ENCODE peak calls at places on chromosomes 5 and 9, in nine cellular contexts. I, N, B, C, Q, L, J, U and F are unnamed samples.

GRCh38 chr5:116507941-116508655 is 66.5 kb downstream of the SEMA6A start:
- DNase-seq in Q (no peak), U (no peak), C (no peak), N (no peak), B (no peak), I (no peak), L (no peak), J (no peak), F (no peak)

GRCh38 chr5:420632-421286 is 22.2 kb upstream of the EXOC3 start:
- DNase-seq in N (no peak), B (no peak), J (peak), U (no peak), L (no peak), Q (no peak), C (no peak), I (no peak), F (no peak)

GRCh38 chr5:132678735-132679134 is 4.9 kb downstream of the IL4 start:
- DNase-seq in Q (no peak), C (no peak), L (no peak), N (no peak), I (no peak), J (no peak), U (no peak), B (no peak), F (no peak)

GRCh38 chr9:33445941-33446506 is 1.4 kb downstream of the AQP3 start:
- DNase-seq in Q (no peak), I (no peak), U (no peak), C (no peak), N (no peak), L (no peak), J (no peak), B (no peak), F (no peak)

GRCh38 chr9:104795857-104796256 is 31.9 kb downstream of the NIPSNAP3B start:
- DNase-seq in N (no peak), J (no peak), I (no peak), U (no peak), Q (no peak), B (no peak), C (no peak), L (no peak), F (no peak)

GRCh38 chr9:129949821-129950220 is 93.2 kb downstream of the FNBP1 start:
- DNase-seq in I (no peak), B (no peak), J (no peak), N (peak), L (no peak), Q (no peak), C (no peak), U (no peak), F (no peak)

GRCh38 chr5:108278285-108279240 is 103.3 kb downstream of the FBXL17 start:
- DNase-seq in L (peak), I (no peak), B (no peak), J (peak), N (no peak), Q (no peak), U (no peak), C (no peak), F (no peak)

GRCh38 chr5:75935572-75935971 is 147.6 kb upstream of the SV2C start:
- DNase-seq in Q (no peak), N (no peak), I (no peak), L (no peak), U (no peak), C (no peak), B (no peak), J (no peak), F (no peak)

GRCh38 chr9:82673904-82674303 is 389.0 kb downstream of the RASEF start:
- DNase-seq in I (no peak), L (no peak), U (no peak), C (no peak), B (no peak), N (no peak), Q (no peak), J (no peak), F (no peak)

GRCh38 chr5:168300377-168301182 is 9.1 kb downstream of the WWC1 start:
- DNase-seq in L (no peak), B (no peak), C (no peak), J (no peak), U (no peak), N (no peak), I (no peak), Q (no peak), F (no peak)
- TF ChIP-seq CTCF in L (no peak), B (no peak), C (no peak), J (no peak), U (no peak), N (no peak), I (no peak), Q (no peak), F (no peak)

GRCh38 chr5:150945947-150946346 is 41.2 kb upstream of the ZNF300 start:
- DNase-seq in J (no peak), B (no peak), N (peak), L (no peak), Q (peak), I (no peak), U (no peak), C (no peak), F (no peak)
- TF ChIP-seq CTCF in J (no peak), B (no peak), N (no peak), L (no peak), Q (no peak), I (no peak), U (no peak), C (no peak), F (no peak)

DNA sequence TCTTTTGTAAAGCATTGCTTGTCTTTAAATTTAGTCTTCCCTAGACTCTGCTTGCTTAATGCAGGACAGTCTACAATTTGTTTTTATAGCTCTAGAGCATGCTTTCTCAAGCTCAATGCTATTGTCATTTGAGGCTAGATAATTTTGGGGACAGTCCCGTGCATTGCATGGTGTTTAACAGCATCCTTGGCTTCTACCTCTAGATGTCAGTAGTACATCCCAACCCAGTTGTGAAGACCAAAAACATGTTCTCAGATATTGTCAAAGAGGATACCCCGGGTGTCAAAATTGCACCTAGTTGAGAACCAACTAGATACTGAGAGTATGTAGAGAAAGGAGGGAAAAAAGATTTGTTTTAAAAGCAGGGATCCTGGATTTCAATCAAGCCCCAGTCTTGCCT is 277.5 kb downstream of the CEMIP2 start:
- DNase-seq in L (peak), C (peak), Q (no peak), B (no peak), I (no peak), N (no peak), J (no peak), U (no peak), F (no peak)
- TF ChIP-seq CTCF in L (peak), C (peak), Q (peak), B (no peak), I (no peak), N (peak), J (no peak), U (peak), F (no peak)

GRCh38 chr9:131724678-131725077 is 15.2 kb downstream of the RAPGEF1 start:
- DNase-seq in C (no peak), B (no peak), Q (no peak), U (no peak), I (no peak), L (no peak), N (no peak), J (no peak), F (no peak)

GRCh38 chr9:131723632-131724031 is 16.2 kb downstream of the RAPGEF1 start:
- DNase-seq in I (no peak), Q (no peak), L (no peak), N (no peak), B (no peak), U (no peak), J (no peak), C (no peak), F (no peak)

GRCh38 chr9:131721096-131721495 is 18.8 kb downstream of the RAPGEF1 start:
- DNase-seq in Q (no peak), J (no peak), C (no peak), B (no peak), N (no peak), L (no peak), I (no peak), U (peak), F (no peak)

GRCh38 chr9:131720330-131720729 is 19.5 kb downstream of the RAPGEF1 start:
- DNase-seq in N (no peak), I (no peak), Q (no peak), J (no peak), C (no peak), L (no peak), B (no peak), U (no peak), F (no peak)

DNA sequence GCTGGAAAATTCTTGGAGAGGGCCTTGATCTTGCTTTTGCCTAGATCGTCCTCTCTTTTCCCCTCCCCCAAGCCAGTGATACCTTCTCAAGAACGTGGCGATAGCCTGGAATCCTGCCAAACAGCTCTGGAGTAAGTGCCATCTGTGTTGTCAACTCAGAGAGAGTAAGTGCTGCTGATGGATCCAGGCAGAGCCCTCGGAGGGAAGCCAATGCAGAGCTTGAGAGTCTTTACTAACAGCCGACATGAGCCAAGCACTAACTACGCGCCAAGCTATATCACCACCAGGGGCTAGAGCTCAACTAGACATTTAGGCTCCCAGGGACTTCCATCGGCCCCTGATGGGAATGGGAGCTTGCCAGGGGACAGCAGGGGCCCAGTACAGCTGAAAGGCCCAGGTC is 17.6 kb downstream of the RAPGEF1 start:
- DNase-seq in B (no peak), L (no peak), C (no peak), U (peak), I (no peak), J (no peak), Q (peak), N (peak), F (no peak)
- TF ChIP-seq CTCF in B (no peak), L (no peak), C (no peak), U (peak), I (no peak), J (no peak), Q (peak), N (no peak), F (no peak)

DNA sequence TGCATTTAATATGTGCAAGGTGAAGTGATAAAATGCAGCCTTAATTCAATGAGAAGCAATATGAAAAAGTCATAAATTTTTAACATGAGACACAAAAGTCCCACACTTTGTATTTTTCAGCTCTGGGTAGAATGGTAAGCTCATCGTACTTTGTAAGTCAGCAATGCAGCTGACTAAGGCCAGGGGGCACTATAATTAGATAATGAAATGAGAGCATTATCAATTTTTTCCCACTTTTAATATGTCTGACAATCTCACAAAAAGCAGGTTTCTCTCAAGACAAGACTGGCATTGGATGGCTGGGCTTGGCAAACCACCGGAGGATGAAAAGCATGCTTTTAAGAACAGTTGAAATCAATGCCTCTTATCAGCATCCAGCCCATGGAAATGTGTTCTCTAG is 162.8 kb downstream of the FAM174A start:
- DNase-seq in J (no peak), I (no peak), B (no peak), C (no peak), N (no peak), U (no peak), Q (no peak), L (no peak), F (no peak)
- TF ChIP-seq CTCF in J (peak), I (no peak), B (peak), C (peak), N (peak), U (peak), Q (peak), L (peak), F (peak)

DNA sequence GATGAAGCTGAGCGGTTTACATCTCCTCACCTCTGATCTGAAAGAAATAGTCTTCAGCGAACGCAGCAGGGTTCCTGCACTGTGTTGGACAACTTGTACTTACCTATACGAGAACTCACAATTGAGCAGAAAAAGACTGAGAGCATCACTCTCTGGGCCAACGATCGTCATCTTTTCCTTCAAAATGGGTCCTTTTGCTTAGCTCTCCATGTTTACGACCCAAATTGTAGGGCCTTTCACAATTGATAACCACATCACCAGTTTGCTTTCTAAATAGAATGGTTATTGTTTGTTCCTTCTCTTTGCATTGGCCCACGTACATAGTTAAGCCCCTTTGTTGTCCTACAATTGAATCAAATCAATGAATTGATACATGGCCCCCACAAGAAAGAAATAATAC is 110.0 kb upstream of the DMRT1 start:
- DNase-seq in I (no peak), Q (no peak), B (no peak), N (no peak), C (no peak), L (no peak), U (no peak), J (no peak), F (no peak)
- TF ChIP-seq CTCF in I (no peak), Q (no peak), B (no peak), N (no peak), C (no peak), L (no peak), U (no peak), J (no peak), F (no peak)